ENCODE peak calls at places on chromosomes 12 and 14, in four cellular contexts. One of them, this sample, is unnamed.

GRCh38 chr14:76480426-76480825 is 104.5 kb downstream of the ESRRB start:
- DNase-seq in ascending aorta: no peak
- DNase-seq in endothelial cell: no peak
- DNase-seq in CD8-positive, alpha-beta T cell: no peak
- DNase-seq in this sample: no peak

GRCh38 chr12:128853321-128854197 is at the start of gene GLT1D1:
- DNase-seq in CD8-positive, alpha-beta T cell: no peak
- DNase-seq in endothelial cell: peak; percentile 10
- DNase-seq in ascending aorta: no peak
- DNase-seq in this sample: no peak

GRCh38 chr12:84134797-84135366 is 777.7 kb downstream of the SLC6A15 start:
- DNase-seq in ascending aorta: no peak
- DNase-seq in CD8-positive, alpha-beta T cell: no peak
- DNase-seq in endothelial cell: no peak
- DNase-seq in this sample: no peak

GRCh38 chr12:56266634-56267442 is at the start of gene COQ10A:
- DNase-seq in endothelial cell: peak; percentile 86
- DNase-seq in ascending aorta: peak; percentile 94
- DNase-seq in CD8-positive, alpha-beta T cell: peak; percentile 92
- DNase-seq in this sample: peak; percentile 91

GRCh38 chr12:106042091-106042490 is 96.7 kb downstream of the NUAK1 start:
- DNase-seq in ascending aorta: no peak
- DNase-seq in endothelial cell: no peak
- DNase-seq in CD8-positive, alpha-beta T cell: no peak
- DNase-seq in this sample: no peak

GRCh38 chr12:10211975-10212622 is 578 bp upstream of the GABARAPL1 start:
- DNase-seq in CD8-positive, alpha-beta T cell: peak; percentile 85
- DNase-seq in endothelial cell: peak; percentile 93
- DNase-seq in ascending aorta: peak; percentile 99
- DNase-seq in this sample: peak; percentile 96

GRCh38 chr14:103801459-103801858 is 45.9 kb downstream of the PPP1R13B start:
- DNase-seq in ascending aorta: no peak
- DNase-seq in CD8-positive, alpha-beta T cell: no peak
- DNase-seq in endothelial cell: no peak
- DNase-seq in this sample: no peak

GRCh38 chr12:13198240-13198639 is 1.7 kb downstream of the EMP1 start:
- DNase-seq in ascending aorta: no peak
- DNase-seq in endothelial cell: no peak
- DNase-seq in CD8-positive, alpha-beta T cell: no peak
- DNase-seq in this sample: no peak

GRCh38 chr12:25257590-25258324 is 7.0 kb upstream of the KRAS start:
- DNase-seq in endothelial cell: no peak
- DNase-seq in ascending aorta: no peak
- DNase-seq in CD8-positive, alpha-beta T cell: no peak
- DNase-seq in this sample: no peak

GRCh38 chr14:28767851-28768548 is 1.4 kb downstream of the FOXG1 start:
- DNase-seq in ascending aorta: no peak
- DNase-seq in endothelial cell: peak; percentile 37
- DNase-seq in CD8-positive, alpha-beta T cell: no peak
- DNase-seq in this sample: no peak

GRCh38 chr12:56205445-56205844 is 16.2 kb upstream of the SMARCC2 start:
- DNase-seq in ascending aorta: no peak
- DNase-seq in CD8-positive, alpha-beta T cell: no peak
- DNase-seq in endothelial cell: no peak
- DNase-seq in this sample: no peak

GRCh38 chr12:22477166-22477893 is 67.0 kb downstream of the C2CD5 start:
- DNase-seq in endothelial cell: no peak
- DNase-seq in ascending aorta: no peak
- DNase-seq in CD8-positive, alpha-beta T cell: no peak
- DNase-seq in this sample: no peak

GRCh38 chr14:88005050-88005481 is at the start of gene GPR65:
- DNase-seq in endothelial cell: no peak
- DNase-seq in ascending aorta: no peak
- DNase-seq in CD8-positive, alpha-beta T cell: no peak
- DNase-seq in this sample: no peak

GRCh38 chr14:59630281-59630963 is 53.8 kb upstream of the CCDC175 start:
- DNase-seq in ascending aorta: peak; percentile 86
- DNase-seq in endothelial cell: peak; percentile 42
- DNase-seq in CD8-positive, alpha-beta T cell: no peak
- DNase-seq in this sample: no peak

GRCh38 chr12:114834621-114835020 is 150.6 kb upstream of the TBX3 start:
- DNase-seq in endothelial cell: no peak
- DNase-seq in ascending aorta: no peak
- DNase-seq in CD8-positive, alpha-beta T cell: no peak
- DNase-seq in this sample: no peak

GRCh38 chr12:31585271-31585670 is 5.7 kb downstream of the DENND5B start:
- DNase-seq in ascending aorta: no peak
- DNase-seq in endothelial cell: no peak
- DNase-seq in CD8-positive, alpha-beta T cell: no peak
- DNase-seq in this sample: no peak

GRCh38 chr14:20458031-20458789 is 3.0 kb downstream of the PIP4P1 start:
- DNase-seq in endothelial cell: no peak
- DNase-seq in CD8-positive, alpha-beta T cell: no peak
- DNase-seq in ascending aorta: no peak
- DNase-seq in this sample: no peak

GRCh38 chr12:130185455-130186100 is 23.3 kb downstream of the FZD10 start:
- DNase-seq in endothelial cell: no peak
- DNase-seq in ascending aorta: no peak
- DNase-seq in CD8-positive, alpha-beta T cell: no peak
- DNase-seq in this sample: no peak

GRCh38 chr12:87836190-87836589 is 193.0 kb downstream of the C12orf50 start:
- DNase-seq in endothelial cell: no peak
- DNase-seq in CD8-positive, alpha-beta T cell: no peak
- DNase-seq in ascending aorta: no peak
- DNase-seq in this sample: no peak

GRCh38 chr14:30553311-30553989 is 5.5 kb upstream of the G2E3 start:
- DNase-seq in ascending aorta: no peak
- DNase-seq in endothelial cell: no peak
- DNase-seq in CD8-positive, alpha-beta T cell: no peak
- DNase-seq in this sample: no peak

GRCh38 chr12:117567644-117568043 is 206.2 kb upstream of the NOS1 start:
- DNase-seq in ascending aorta: peak; percentile 12
- DNase-seq in endothelial cell: no peak
- DNase-seq in CD8-positive, alpha-beta T cell: no peak
- DNase-seq in this sample: no peak

GRCh38 chr14:59520224-59520623 is 35.9 kb downstream of the JKAMP start:
- DNase-seq in CD8-positive, alpha-beta T cell: no peak
- DNase-seq in endothelial cell: no peak
- DNase-seq in ascending aorta: no peak
- DNase-seq in this sample: no peak

GRCh38 chr12:106304797-106305196 is 2.3 kb downstream of the TCP11L2 start:
- DNase-seq in CD8-positive, alpha-beta T cell: no peak
- DNase-seq in endothelial cell: no peak
- DNase-seq in ascending aorta: no peak
- DNase-seq in this sample: no peak

GRCh38 chr14:39430762-39431415 is 1.3 kb downstream of the FBXO33 start:
- DNase-seq in CD8-positive, alpha-beta T cell: no peak
- DNase-seq in endothelial cell: no peak
- DNase-seq in ascending aorta: no peak
- DNase-seq in this sample: no peak

GRCh38 chr14:85058170-85058569 is 471.8 kb upstream of the FLRT2 start:
- DNase-seq in ascending aorta: no peak
- DNase-seq in endothelial cell: no peak
- DNase-seq in CD8-positive, alpha-beta T cell: no peak
- DNase-seq in this sample: no peak

GRCh38 chr12:87667378-87667777 is 361.8 kb downstream of the C12orf50 start:
- DNase-seq in ascending aorta: no peak
- DNase-seq in CD8-positive, alpha-beta T cell: no peak
- DNase-seq in endothelial cell: no peak
- DNase-seq in this sample: no peak

GRCh38 chr12:64450711-64451486 is 1.0 kb upstream of the TBK1 start:
- DNase-seq in CD8-positive, alpha-beta T cell: no peak
- DNase-seq in endothelial cell: peak; percentile 5
- DNase-seq in ascending aorta: no peak
- DNase-seq in this sample: no peak

GRCh38 chr14:58677996-58678395 is 40.2 kb downstream of the DACT1 start:
- DNase-seq in endothelial cell: no peak
- DNase-seq in ascending aorta: no peak
- DNase-seq in CD8-positive, alpha-beta T cell: no peak
- DNase-seq in this sample: no peak

GRCh38 chr12:126518596-126519200 is 1453.5 kb downstream of the AACS start:
- DNase-seq in ascending aorta: no peak
- DNase-seq in endothelial cell: no peak
- DNase-seq in CD8-positive, alpha-beta T cell: no peak
- DNase-seq in this sample: no peak

GRCh38 chr12:6963016-6963731 is 7.3 kb downstream of the PHB2 start:
- DNase-seq in CD8-positive, alpha-beta T cell: peak; percentile 48
- DNase-seq in ascending aorta: peak; percentile 59
- DNase-seq in endothelial cell: no peak
- DNase-seq in this sample: peak; percentile 94

GRCh38 chr12:6114476-6114870 is 10.0 kb downstream of the VWF start:
- DNase-seq in ascending aorta: no peak
- DNase-seq in endothelial cell: no peak
- DNase-seq in CD8-positive, alpha-beta T cell: no peak
- DNase-seq in this sample: no peak

GRCh38 chr12:93784339-93785086 is 107.3 kb downstream of the CRADD start:
- DNase-seq in CD8-positive, alpha-beta T cell: no peak
- DNase-seq in ascending aorta: peak; percentile 70
- DNase-seq in endothelial cell: no peak
- DNase-seq in this sample: peak; percentile 68

GRCh38 chr12:6367065-6367968 is 8.0 kb downstream of the SCNN1A start:
- DNase-seq in CD8-positive, alpha-beta T cell: peak; percentile 73
- DNase-seq in endothelial cell: no peak
- DNase-seq in ascending aorta: no peak
- DNase-seq in this sample: no peak

GRCh38 chr14:52402812-52403526 is 88.9 kb downstream of the PTGER2 start:
- DNase-seq in ascending aorta: no peak
- DNase-seq in CD8-positive, alpha-beta T cell: no peak
- DNase-seq in endothelial cell: no peak
- DNase-seq in this sample: no peak

GRCh38 chr12:111596985-111597730 is 2.0 kb downstream of the ATXN2 start:
- DNase-seq in ascending aorta: peak; percentile 70
- DNase-seq in endothelial cell: peak; percentile 47
- DNase-seq in CD8-positive, alpha-beta T cell: peak; percentile 51
- DNase-seq in this sample: peak; percentile 62

GRCh38 chr14:41285193-41285748 is 321.4 kb upstream of the LRFN5 start:
- DNase-seq in CD8-positive, alpha-beta T cell: no peak
- DNase-seq in ascending aorta: no peak
- DNase-seq in endothelial cell: peak; percentile 61
- DNase-seq in this sample: no peak

GRCh38 chr14:59281613-59282012 is 93.1 kb downstream of the DAAM1 start:
- DNase-seq in endothelial cell: no peak
- DNase-seq in ascending aorta: no peak
- DNase-seq in CD8-positive, alpha-beta T cell: no peak
- DNase-seq in this sample: no peak

GRCh38 chr12:94717112-94717511 is 66.8 kb upstream of the TMCC3 start:
- DNase-seq in endothelial cell: no peak
- DNase-seq in ascending aorta: no peak
- DNase-seq in CD8-positive, alpha-beta T cell: no peak
- DNase-seq in this sample: no peak